ENCODE peak calls at places on chromosomes 2 and 18, in four cellular contexts. L is NCI-H1694, T is GM03348, M is Kasumi-1. R is an unnamed sample.

GRCh38 chr2:175478369-175478768 is 296.9 kb upstream of the ATP5MC3 start:
- DNase-seq in M (no peak), L (no peak), T (no peak), R (no peak)

GRCh38 chr2:142536501-142536900 is 341.0 kb upstream of the KYNU start:
- DNase-seq in M (no peak), T (no peak), L (no peak), R (no peak)

GRCh38 chr18:39591647-39592046 is 2026.0 kb upstream of the CELF4 start:
- DNase-seq in L (no peak), T (no peak), M (no peak), R (no peak)

GRCh38 chr2:239711911-239712570 is 311.2 kb upstream of the HDAC4 start:
- DNase-seq in M (no peak), T (no peak), L (no peak), R (no peak)

GRCh38 chr18:79579807-79580480 is 99.7 kb upstream of the CTDP1 start:
- DNase-seq in L (no peak), T (no peak), M (no peak), R (peak)

GRCh38 chr2:216791303-216791702 is 68.6 kb downstream of the TNP1 start:
- DNase-seq in M (no peak), L (no peak), T (no peak), R (no peak)

GRCh38 chr2:143942486-143942885 is 577.4 kb downstream of the ZEB2 start:
- DNase-seq in M (peak), T (no peak), L (no peak), R (no peak)

GRCh38 chr2:74425523-74425922 is 4.0 kb downstream of the WDR54 start:
- DNase-seq in L (no peak), T (no peak), M (no peak), R (no peak)

GRCh38 chr2:54589340-54590215 is 133.5 kb downstream of the SPTBN1 start:
- DNase-seq in L (no peak), T (no peak), M (peak), R (no peak)

GRCh38 chr2:166417669-166418068 is 41.9 kb upstream of the SCN9A start:
- DNase-seq in T (peak), M (peak), L (peak), R (no peak)

GRCh38 chr18:50277935-50278334 is 3.4 kb downstream of the MBD1 start:
- DNase-seq in L (no peak), T (no peak), M (no peak), R (no peak)

GRCh38 chr2:210224660-210225460 is at the start of gene ACADL:
- DNase-seq in T (peak), M (no peak), L (no peak), R (no peak)

GRCh38 chr2:122000556-122001340 is 245.3 kb downstream of the TSN start:
- DNase-seq in M (no peak), L (no peak), T (no peak), R (no peak)

GRCh38 chr2:225122582-225123486 is 80.6 kb upstream of the DOCK10 start:
- DNase-seq in L (peak), T (peak), M (peak), R (no peak)

GRCh38 chr18:3418083-3418482 is 31.9 kb upstream of the TGIF1 start:
- DNase-seq in L (no peak), M (no peak), T (no peak), R (no peak)

GRCh38 chr2:232781765-232782164 is 5.4 kb upstream of the KCNJ13 start:
- DNase-seq in L (no peak), M (no peak), T (peak), R (no peak)

GRCh38 chr2:56709181-56709580 is 525.4 kb downstream of the CCDC85A start:
- DNase-seq in L (no peak), M (no peak), T (no peak), R (no peak)

GRCh38 chr2:159484537-159484936 is 131.8 kb downstream of the BAZ2B start:
- DNase-seq in T (no peak), M (no peak), L (no peak), R (no peak)

GRCh38 chr2:122634261-122634660 is 878.8 kb downstream of the TSN start:
- DNase-seq in M (no peak), L (no peak), T (peak), R (no peak)

GRCh38 chr2:47073641-47074040 is 81.5 kb downstream of the STPG4 start:
- DNase-seq in T (no peak), M (no peak), L (no peak), R (no peak)

GRCh38 chr2:110678457-110679336 is 834 bp upstream of the BUB1 start:
- DNase-seq in T (peak), L (no peak), M (peak), R (no peak)

GRCh38 chr18:72995558-72995957 is 127.8 kb upstream of the NETO1 start:
- DNase-seq in T (no peak), M (no peak), L (no peak), R (no peak)

R was measured in omental fat pad.